ENCODE peak calls at places on chromosomes 4 and X, in six cellular contexts. L, R, P, U, K and O are unnamed samples.

GRCh38 chr4:181650033-181650825 is 593.0 kb upstream of the TENM3 start:
- DNase-seq in L (no peak), R (no peak), P (no peak), U (no peak), K (no peak), O (no peak)

GRCh38 chr4:103497692-103498091 is 222.1 kb downstream of the TACR3 start:
- DNase-seq in L (no peak), R (no peak), P (no peak), U (no peak), K (no peak), O (no peak)

GRCh38 chrX:115357316-115357715 is 67.8 kb downstream of the LUZP4 start:
- DNase-seq in L (no peak), R (no peak), P (no peak), U (no peak), K (no peak), O (no peak)

GRCh38 chrX:56813318-56813837 is 84.3 kb downstream of the NBDY start:
- DNase-seq in L (no peak), R (peak), P (peak), U (no peak), K (peak), O (no peak)

GRCh38 chr4:152308925-152309324 is 227.0 kb downstream of the FBXW7 start:
- DNase-seq in L (no peak), R (no peak), P (no peak), U (no peak), K (no peak), O (no peak)

GRCh38 chrX:43627147-43627546 is 29.0 kb upstream of the MAOA start:
- DNase-seq in L (no peak), R (no peak), P (no peak), U (no peak), K (no peak), O (no peak)

GRCh38 chr4:40562208-40562607 is 67.5 kb downstream of the RBM47 start:
- DNase-seq in L (no peak), R (no peak), P (no peak), U (no peak), K (no peak), O (no peak)

GRCh38 chrX:104707572-104707971 is 141.6 kb downstream of the IL1RAPL2 start:
- DNase-seq in L (no peak), R (no peak), P (no peak), U (no peak), K (no peak), O (no peak)

GRCh38 chr4:177006331-177006730 is 213.6 kb upstream of the VEGFC start:
- DNase-seq in L (no peak), R (no peak), P (no peak), U (no peak), K (no peak), O (no peak)

GRCh38 chrX:107537815-107538214 is 88.4 kb downstream of the FRMPD3 start:
- DNase-seq in L (no peak), R (peak), P (peak), U (no peak), K (no peak), O (peak)

GRCh38 chr4:172412851-172413250 is 599.6 kb downstream of the GALNTL6 start:
- DNase-seq in L (no peak), R (no peak), P (no peak), U (no peak), K (no peak), O (no peak)

GRCh38 chrX:19889582-19890342 is 2.4 kb upstream of the SH3KBP1 start:
- DNase-seq in L (no peak), R (peak), P (peak), U (no peak), K (peak), O (peak)

GRCh38 chr4:125010776-125011503 is 298.4 kb upstream of the ANKRD50 start:
- DNase-seq in L (no peak), R (no peak), P (no peak), U (no peak), K (no peak), O (no peak)

GRCh38 chr4:152063301-152064235 is 302.8 kb upstream of the GATB start:
- DNase-seq in L (no peak), R (peak), P (no peak), U (no peak), K (no peak), O (peak)

GRCh38 chrX:40945366-40945713 is 139.9 kb upstream of the USP9X start:
- DNase-seq in L (no peak), R (no peak), P (peak), U (no peak), K (no peak), O (peak)

GRCh38 chr4:18524667-18525066 is 503.1 kb upstream of the LCORL start:
- DNase-seq in L (no peak), R (no peak), P (no peak), U (no peak), K (no peak), O (no peak)

GRCh38 chr4:1204828-1205591 is 32.6 kb upstream of the SPON2 start:
- DNase-seq in L (no peak), R (no peak), P (no peak), U (no peak), K (no peak), O (no peak)

GRCh38 chr4:34148322-34148908 is 2095.9 kb downstream of the ARAP2 start:
- DNase-seq in L (no peak), R (no peak), P (peak), U (no peak), K (no peak), O (no peak)

GRCh38 chr4:158814636-158815035 is 45.8 kb downstream of the FNIP2 start:
- DNase-seq in L (no peak), R (no peak), P (no peak), U (no peak), K (no peak), O (no peak)

GRCh38 chr4:94813221-94813620 is 55.5 kb downstream of the BMPR1B start:
- DNase-seq in L (no peak), R (no peak), P (no peak), U (no peak), K (no peak), O (no peak)